ENCODE peak calls at places on chromosomes 5 and 9, in four cellular contexts. One of them, this sample, is unnamed.
A peak's percentile ranks its signal among the peaks of the same experiment; 100 is the strongest.

GRCh38 chr5:9657819-9658218 is 27.7 kb upstream of the TAS2R1 start:
- DNase-seq in AG08396: no peak
- DNase-seq in cerebellar cortex: no peak
- DNase-seq in SJSA1: no peak
- DNase-seq in this sample: no peak

GRCh38 chr5:31824886-31825774 is 186.2 kb downstream of the PDZD2 start:
- DNase-seq in SJSA1: peak; percentile 35
- DNase-seq in AG08396: peak; percentile 39
- DNase-seq in cerebellar cortex: peak; percentile 74
- DNase-seq in this sample: peak; percentile 82

GRCh38 chr9:98536542-98537173 is 172.1 kb downstream of the GABBR2 start:
- DNase-seq in cerebellar cortex: no peak
- DNase-seq in AG08396: no peak
- DNase-seq in SJSA1: no peak
- DNase-seq in this sample: no peak

GRCh38 chr9:130499804-130500263 is 55.1 kb downstream of the ASS1 start:
- DNase-seq in cerebellar cortex: no peak
- DNase-seq in SJSA1: no peak
- DNase-seq in AG08396: no peak
- DNase-seq in this sample: no peak

GRCh38 chr9:114310471-114311450 is 12.1 kb upstream of the ORM1 start:
- DNase-seq in AG08396: no peak
- DNase-seq in SJSA1: no peak
- DNase-seq in cerebellar cortex: no peak
- DNase-seq in this sample: no peak

GRCh38 chr9:37156781-37157356 is 36.5 kb downstream of the ZCCHC7 start:
- DNase-seq in SJSA1: no peak
- DNase-seq in AG08396: no peak
- DNase-seq in cerebellar cortex: no peak
- DNase-seq in this sample: peak; percentile 47

GRCh38 chr5:126182901-126183695 is 240.1 kb upstream of the GRAMD2B start:
- DNase-seq in SJSA1: no peak
- DNase-seq in cerebellar cortex: no peak
- DNase-seq in AG08396: no peak
- DNase-seq in this sample: peak; percentile 78

GRCh38 chr9:105554042-105554441 is 3.9 kb upstream of the FKTN start:
- DNase-seq in SJSA1: no peak
- DNase-seq in cerebellar cortex: no peak
- DNase-seq in AG08396: no peak
- DNase-seq in this sample: no peak

GRCh38 chr9:78295177-78295575 is 1.7 kb upstream of the PSAT1 start:
- DNase-seq in AG08396: no peak
- DNase-seq in SJSA1: no peak
- DNase-seq in cerebellar cortex: no peak
- DNase-seq in this sample: no peak

GRCh38 chr5:172559004-172559932 is 81.8 kb upstream of the NEURL1B start:
- DNase-seq in AG08396: peak; percentile 81
- DNase-seq in SJSA1: peak; percentile 78
- DNase-seq in cerebellar cortex: peak; percentile 26
- DNase-seq in this sample: peak; percentile 34

GRCh38 chr9:114936566-114936965 is 6.2 kb upstream of the TNFSF8 start:
- DNase-seq in cerebellar cortex: no peak
- DNase-seq in AG08396: no peak
- DNase-seq in SJSA1: no peak
- DNase-seq in this sample: no peak

GRCh38 chr5:98916540-98916939 is 12.3 kb downstream of the CHD1 start:
- DNase-seq in AG08396: no peak
- DNase-seq in SJSA1: no peak
- DNase-seq in cerebellar cortex: no peak
- DNase-seq in this sample: no peak

GRCh38 chr9:93262537-93263310 is 78.8 kb downstream of the WNK2 start:
- DNase-seq in AG08396: no peak
- DNase-seq in SJSA1: no peak
- DNase-seq in cerebellar cortex: peak; percentile 13
- DNase-seq in this sample: no peak

This sample was measured in pons.